ENCODE peak calls at places on chromosomes 7 and 10, in eight cellular contexts. U, F, G, I, D, K, X and P are unnamed samples.

GRCh38 chr10:110355181-110355831 is 50.6 kb upstream of the SMNDC1 start:
- DNase-seq in U (no peak), F (no peak), G (no peak), I (no peak), D (peak), K (no peak), X (no peak), P (no peak)

GRCh38 chr10:3780056-3780765 is 4.8 kb downstream of the KLF6 start:
- DNase-seq in U (no peak), F (no peak), G (peak), I (peak), D (no peak), K (peak), X (no peak), P (no peak)

GRCh38 chr7:33702511-33703054 is 202.8 kb upstream of the BMPER start:
- DNase-seq in U (no peak), F (no peak), G (no peak), I (no peak), D (no peak), K (no peak), X (no peak), P (no peak)

GRCh38 chr10:79387974-79388850 is 40.9 kb downstream of the PPIF start:
- DNase-seq in U (peak), F (no peak), G (no peak), I (peak), D (no peak), K (no peak), X (no peak), P (no peak)

GRCh38 chr7:44277851-44278250 is 47.5 kb downstream of the CAMK2B start:
- DNase-seq in U (peak), F (no peak), G (no peak), I (peak), D (no peak), K (peak), X (peak), P (no peak)

GRCh38 chr7:106813705-106814305 is 51.3 kb upstream of the PIK3CG start:
- DNase-seq in U (no peak), F (no peak), G (no peak), I (no peak), D (no peak), K (no peak), X (no peak), P (no peak)

GRCh38 chr10:77784856-77785255 is 141.7 kb downstream of the DLG5 start:
- DNase-seq in U (no peak), F (no peak), G (peak), I (peak), D (no peak), K (peak), X (no peak), P (no peak)

GRCh38 chr7:2248984-2249694 is 7.1 kb downstream of the NUDT1 start:
- DNase-seq in U (peak), F (peak), G (peak), I (peak), D (peak), K (peak), X (peak), P (no peak)

GRCh38 chr10:62394556-62395018 is 20.4 kb downstream of the ZNF365 start:
- DNase-seq in U (no peak), F (peak), G (no peak), I (no peak), D (no peak), K (no peak), X (no peak), P (no peak)

GRCh38 chr7:151228024-151228866 is 1.2 kb upstream of the ABCF2 start:
- DNase-seq in U (no peak), F (no peak), G (no peak), I (peak), D (no peak), K (no peak), X (no peak), P (no peak)

GRCh38 chr7:34373940-34374339 is 284.1 kb upstream of the NPSR1 start:
- DNase-seq in U (no peak), F (no peak), G (no peak), I (peak), D (no peak), K (peak), X (no peak), P (no peak)

DNA sequence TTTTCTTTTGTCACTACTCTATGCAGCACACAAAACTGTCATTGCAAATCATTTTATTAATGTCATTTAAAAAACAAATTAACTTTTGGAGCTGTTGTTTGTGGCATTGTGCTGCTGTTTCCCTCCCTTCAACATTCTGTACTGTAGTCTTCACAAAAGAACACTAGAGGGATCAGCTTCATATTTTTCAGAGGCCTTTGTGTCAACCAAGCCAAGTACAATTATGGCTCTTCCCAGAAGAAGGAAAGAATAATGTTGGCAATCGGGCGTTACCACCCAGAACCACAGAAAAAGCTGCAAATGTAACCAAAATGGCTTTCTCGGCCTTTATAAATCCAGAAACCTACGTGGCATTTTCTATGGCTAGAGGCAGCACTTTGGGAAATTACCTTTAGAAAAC is 98.9 kb upstream of the COL1A2 start:
- DNase-seq in U (no peak), F (no peak), G (peak), I (peak), D (no peak), K (peak), X (no peak), P (no peak)
- TF ChIP-seq CTCF in U (peak), F (peak), G (peak), I (peak), D (no peak), K (peak), X (peak), P (peak)

DNA sequence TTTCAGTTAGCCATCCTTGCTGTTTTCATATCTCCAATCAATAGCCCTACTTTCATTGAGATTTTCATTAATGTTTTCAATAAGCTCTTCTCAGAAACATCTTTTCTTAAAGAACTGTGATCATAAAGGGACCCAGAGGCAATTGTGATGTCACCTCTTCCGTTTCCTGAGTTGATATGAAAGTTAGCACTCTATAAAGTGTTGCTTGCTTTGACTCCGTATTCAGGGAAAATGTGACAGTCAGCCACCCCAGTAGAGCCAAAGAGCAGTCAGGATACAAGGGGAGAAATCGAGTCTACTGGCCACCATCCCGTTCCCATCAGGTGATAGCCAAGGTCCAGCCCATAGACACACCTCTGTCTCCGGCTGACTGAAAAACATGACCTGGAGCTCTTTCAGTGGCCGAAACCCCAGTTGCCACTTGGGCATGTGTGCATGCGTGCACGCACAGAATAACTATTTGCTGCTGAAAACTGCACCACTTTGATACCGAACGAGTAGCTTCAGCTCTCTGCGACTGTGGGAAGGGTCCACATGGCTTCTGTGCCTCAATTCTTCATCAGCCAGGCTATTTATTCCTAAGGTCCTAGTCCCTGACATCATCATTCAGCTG is 291.4 kb downstream of the USP6NL start:
- DNase-seq in U (no peak), F (no peak), G (no peak), I (no peak), D (no peak), K (no peak), X (no peak), P (no peak)
- H3K4me3 ChIP-seq in U (no peak), F (no peak), G (no peak), I (no peak), D (no peak), K (no peak), X (no peak), P (no peak)

GRCh38 chr7:4683043-4683883 is 1.2 kb downstream of the FOXK1 start:
- DNase-seq in U (peak), F (no peak), G (no peak), I (peak), D (no peak), K (no peak), X (peak), P (no peak)

GRCh38 chr7:4682621-4683042 is 537 bp downstream of the FOXK1 start:
- DNase-seq in U (peak), F (peak), G (no peak), I (peak), D (peak), K (peak), X (peak), P (no peak)

GRCh38 chr7:4681922-4682620 is at the start of gene FOXK1:
- DNase-seq in U (peak), F (peak), G (no peak), I (peak), D (peak), K (peak), X (peak), P (no peak)

GRCh38 chr7:4684826-4685225 is 2.7 kb downstream of the FOXK1 start:
- DNase-seq in U (no peak), F (no peak), G (no peak), I (no peak), D (no peak), K (no peak), X (no peak), P (no peak)

DNA sequence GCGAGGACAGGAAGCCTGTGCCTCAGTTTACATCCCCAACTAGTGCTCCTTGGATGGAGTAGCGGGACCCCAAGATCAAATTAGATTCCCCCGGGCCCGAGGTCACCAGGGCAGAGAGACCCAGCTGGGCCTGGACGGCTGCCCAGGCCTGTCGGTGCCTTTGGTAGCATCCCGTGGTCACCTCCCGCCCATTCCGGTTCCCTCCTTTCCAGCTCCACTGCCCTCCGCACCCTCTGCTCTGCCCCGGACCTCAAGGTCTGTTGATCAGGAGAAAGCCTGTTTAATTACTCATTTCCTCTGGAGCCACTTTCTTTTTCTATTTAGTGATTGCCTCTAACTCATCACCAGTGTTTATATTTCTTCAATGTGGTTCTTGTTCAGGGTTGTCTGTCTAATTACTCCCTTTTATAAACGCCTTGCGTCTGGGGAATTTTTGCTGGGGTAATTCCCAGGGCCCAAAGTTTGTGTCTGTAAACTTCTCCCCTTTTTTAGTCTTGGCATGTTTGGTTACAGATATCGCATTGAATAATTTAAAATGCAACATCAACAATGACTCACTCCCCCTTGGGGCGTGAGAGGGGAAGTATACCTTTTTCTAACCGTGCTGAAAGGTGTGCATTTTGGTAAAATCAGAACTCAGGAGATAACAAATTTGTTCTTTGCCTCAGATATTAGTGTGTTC is 1.9 kb downstream of the FOXK1 start:
- DNase-seq in U (peak), F (no peak), G (peak), I (peak), D (peak), K (peak), X (peak), P (no peak)
- TF ChIP-seq CTCF in U (no peak), F (peak), G (peak), I (no peak), D (peak), K (no peak), X (peak), P (no peak)

DNA sequence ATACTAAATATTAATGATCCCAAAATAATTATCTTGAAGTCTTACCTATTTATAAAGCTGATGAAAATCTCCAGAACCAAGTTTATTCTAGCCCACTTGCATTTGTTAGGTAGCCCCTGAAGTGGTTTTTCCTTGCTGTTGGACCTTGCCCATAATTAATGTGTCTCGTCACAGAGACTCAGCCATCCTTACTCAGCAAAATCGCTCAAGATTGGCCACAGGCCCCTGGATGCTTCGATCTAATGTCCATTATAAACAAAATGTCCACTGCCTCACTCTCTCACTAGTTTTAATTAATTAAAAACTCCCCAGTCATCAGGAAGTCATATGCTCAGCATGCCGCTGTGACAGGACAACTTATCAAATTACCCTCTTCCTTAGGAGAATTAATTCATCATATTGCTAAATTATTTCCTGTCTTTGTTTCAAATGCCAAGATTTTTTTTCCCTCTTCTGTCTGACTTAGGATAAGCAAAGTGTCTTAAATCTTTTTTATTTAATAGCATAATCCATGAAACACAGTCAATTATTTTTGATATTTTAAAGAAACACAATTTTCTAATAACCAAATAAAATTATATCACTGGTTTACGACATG is 126.8 kb upstream of the PCLO start:
- DNase-seq in U (no peak), F (no peak), G (no peak), I (no peak), D (no peak), K (no peak), X (no peak), P (no peak)
- H3K4me3 ChIP-seq in U (no peak), F (no peak), G (no peak), I (no peak), D (no peak), K (no peak), X (no peak), P (no peak)

DNA sequence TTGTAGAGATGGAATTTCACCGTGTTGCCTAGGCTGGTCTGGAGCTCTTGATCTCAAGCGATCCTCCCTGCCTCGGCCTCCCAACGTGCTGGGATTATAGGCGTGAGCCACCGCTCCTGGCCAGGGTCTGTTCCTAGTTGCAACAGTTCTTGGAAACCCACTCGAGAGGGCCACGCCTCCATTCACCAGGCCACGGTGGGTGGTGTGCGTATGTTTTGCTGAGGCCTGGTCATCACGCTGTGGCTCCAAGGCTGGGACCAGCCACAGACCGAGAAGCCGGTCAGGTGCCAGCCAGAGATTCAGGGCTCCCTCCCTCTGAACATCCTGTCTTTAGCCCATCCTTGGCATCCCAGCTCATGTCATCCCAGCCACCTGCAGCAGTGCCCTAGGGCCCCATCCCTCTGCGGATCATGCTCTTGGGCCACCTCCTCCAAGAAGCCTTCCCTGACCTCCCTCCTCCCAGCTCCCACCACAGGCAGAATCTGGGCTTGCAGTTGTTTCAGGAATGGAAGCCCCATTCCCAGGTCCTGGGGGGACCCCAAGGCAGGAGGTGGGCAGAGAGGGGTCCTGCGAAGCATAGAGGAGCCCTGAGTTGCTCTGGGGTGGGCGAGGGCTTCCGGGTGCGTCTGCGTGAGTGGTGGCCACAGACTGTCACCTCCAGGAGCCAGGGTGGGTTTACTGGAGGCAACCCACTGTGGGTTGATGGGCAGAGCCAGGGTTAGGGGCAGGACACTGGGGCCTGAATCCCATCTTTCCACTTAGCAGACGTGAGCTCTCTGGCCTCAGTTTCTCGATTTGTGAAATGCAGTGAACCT is 5.2 kb downstream of the LAT2 start:
- DNase-seq in U (no peak), F (no peak), G (no peak), I (peak), D (no peak), K (no peak), X (no peak), P (no peak)
- TF ChIP-seq CTCF in U (no peak), F (no peak), G (no peak), I (no peak), D (no peak), K (no peak), X (no peak), P (no peak)

GRCh38 chr10:101485681-101486554 is 102.1 kb downstream of the POLL start:
- DNase-seq in U (no peak), F (peak), G (no peak), I (no peak), D (no peak), K (peak), X (no peak), P (no peak)

GRCh38 chr10:101482568-101482967 is 105.5 kb downstream of the POLL start:
- DNase-seq in U (no peak), F (no peak), G (no peak), I (no peak), D (no peak), K (no peak), X (no peak), P (no peak)

GRCh38 chr10:101484154-101484748 is 103.8 kb downstream of the POLL start:
- DNase-seq in U (no peak), F (no peak), G (no peak), I (no peak), D (no peak), K (no peak), X (no peak), P (no peak)

GRCh38 chr10:101481256-101481655 is 106.8 kb downstream of the POLL start:
- DNase-seq in U (no peak), F (no peak), G (no peak), I (no peak), D (no peak), K (no peak), X (no peak), P (no peak)

GRCh38 chr10:101485207-101485606 is 102.8 kb downstream of the POLL start:
- DNase-seq in U (no peak), F (no peak), G (no peak), I (no peak), D (no peak), K (no peak), X (no peak), P (no peak)
- H3K4me3 ChIP-seq in U (no peak), F (no peak), G (no peak), I (no peak), D (no peak), K (no peak), X (no peak), P (no peak)

GRCh38 chr7:90298145-90299038 is 22.7 kb downstream of the FAM237B start:
- DNase-seq in U (no peak), F (peak), G (peak), I (peak), D (peak), K (peak), X (no peak), P (no peak)
- TF ChIP-seq CTCF in U (peak), F (peak), G (peak), I (peak), D (peak), K (peak), X (peak), P (peak)

DNA sequence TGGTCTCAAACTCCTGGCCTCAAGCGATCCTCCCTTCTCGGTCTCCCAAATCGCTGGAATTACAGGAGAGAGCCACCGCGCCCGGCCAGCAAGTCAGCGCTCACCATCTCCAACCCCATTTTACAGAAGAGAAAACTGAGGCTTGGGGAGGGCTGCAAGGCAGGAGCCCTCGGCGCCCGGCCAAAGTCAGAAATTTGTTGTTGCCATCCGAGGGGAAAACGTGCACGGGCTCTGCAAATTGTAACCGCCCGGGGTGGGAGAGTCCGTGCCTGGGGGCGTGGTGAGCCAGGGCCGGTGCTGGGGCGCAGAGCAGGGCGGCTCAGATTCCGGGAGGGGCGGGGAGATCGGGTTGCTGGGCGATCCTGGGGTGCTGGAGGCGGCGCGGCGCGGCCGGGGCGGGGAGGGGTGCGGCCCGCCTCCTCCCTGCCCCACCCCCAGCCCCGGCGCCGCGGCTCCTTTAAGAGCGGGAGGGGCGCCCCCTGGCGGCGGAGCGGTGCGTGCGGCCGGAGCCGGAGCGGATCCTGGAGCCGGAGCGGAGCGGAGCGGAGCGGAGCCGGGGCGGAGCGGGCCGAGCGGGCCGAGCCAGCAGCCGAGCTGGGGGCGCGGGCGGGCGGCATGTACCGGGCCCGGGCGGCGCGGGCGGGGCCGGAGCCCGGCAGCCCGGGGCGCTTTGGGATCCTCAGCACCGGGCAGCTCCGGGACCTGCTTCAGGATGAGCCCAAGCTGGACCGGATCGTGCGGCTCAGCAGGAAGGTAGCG is at the start of gene VPS37D:
- DNase-seq in U (peak), F (peak), G (peak), I (peak), D (peak), K (peak), X (peak), P (peak)
- H3K4me3 ChIP-seq in U (peak), F (peak), G (peak), I (peak), D (peak), K (peak), X (peak), P (peak)